ENCODE peak calls at places on chromosome 11, in nine cellular contexts. N is fibroblast of pulmonary artery, J is A549, T is cardiac muscle cell, W is mucosa of descending colon, A is neural crest cell, G is HL-60, E is BJ, R is brain microvascular endothelial cell. V is an unnamed sample.
A peak's percentile ranks its signal among the peaks of the same experiment; 100 is the strongest.

GRCh38 chr11:65308281-65308891 is 6.3 kb upstream of the CDC42EP2 start:
- DNase-seq in J (no peak), T (no peak), W (no peak), N (peak; percentile 68), E (no peak), G (no peak), R (no peak), A (no peak), V (no peak)

GRCh38 chr11:78351193-78351592 is 66.4 kb downstream of the GAB2 start:
- DNase-seq in A (no peak), T (no peak), J (no peak), W (no peak), G (peak; percentile 56), N (no peak), E (no peak), R (no peak), V (no peak)

GRCh38 chr11:61281581-61282250 is 13.4 kb downstream of the VWCE start:
- DNase-seq in G (no peak), W (peak; percentile 90), A (peak; percentile 56), J (peak; percentile 65), T (peak; percentile 79), E (no peak), R (no peak), N (peak; percentile 40), V (no peak)

GRCh38 chr11:1935156-1936071 is 11.7 kb upstream of the MRPL23 start:
- DNase-seq in R (no peak), E (no peak), A (no peak), N (no peak), G (no peak), J (no peak), T (no peak), W (peak; percentile 8), V (peak; percentile 12)

GRCh38 chr11:108486331-108486730 is 11.9 kb downstream of the POGLUT3 start:
- DNase-seq in J (no peak), R (no peak), T (no peak), W (no peak), E (no peak), G (no peak), A (no peak), N (no peak), V (no peak)

GRCh38 chr11:43515090-43515489 is 156.4 kb downstream of the TTC17 start:
- DNase-seq in R (no peak), N (no peak), J (no peak), T (peak; percentile 46), A (peak; percentile 25), G (no peak), E (no peak), W (no peak), V (no peak)

GRCh38 chr11:94653561-94653960 is 86.4 kb downstream of the PIWIL4 start:
- DNase-seq in N (no peak), G (no peak), W (no peak), J (no peak), T (no peak), E (no peak), A (no peak), R (no peak), V (no peak)

GRCh38 chr11:84144531-84144930 is 858.4 kb upstream of the CCDC90B start:
- DNase-seq in W (no peak), N (no peak), E (no peak), T (no peak), A (no peak), R (no peak), G (no peak), J (no peak), V (no peak)

GRCh38 chr11:91081440-91082088 is 858.7 kb upstream of the CHORDC1 start:
- DNase-seq in T (peak; percentile 24), J (peak; percentile 3), R (peak; percentile 51), W (no peak), N (peak; percentile 52), E (no peak), G (no peak), A (no peak), V (no peak)

GRCh38 chr11:59957094-59957493 is 6.7 kb upstream of the OOSP4A start:
- DNase-seq in W (no peak), N (peak; percentile 1), G (no peak), R (peak; percentile 11), E (no peak), J (no peak), T (no peak), A (no peak), V (no peak)

GRCh38 chr11:45025716-45026492 is 75.2 kb upstream of the TP53I11 start:
- DNase-seq in N (peak; percentile 88), T (no peak), J (no peak), E (no peak), A (no peak), W (no peak), G (peak; percentile 23), R (no peak), V (no peak)

GRCh38 chr11:30860970-30861369 is 274.8 kb upstream of the MPPED2 start:
- DNase-seq in G (no peak), T (no peak), J (no peak), N (no peak), R (no peak), W (no peak), E (no peak), A (peak; percentile 8), V (no peak)

GRCh38 chr11:65641233-65642013 is 3.5 kb downstream of the SIPA1 start:
- DNase-seq in W (no peak), T (no peak), A (no peak), N (no peak), G (no peak), E (no peak), R (no peak), J (no peak), V (no peak)

GRCh38 chr11:46242462-46242960 is 35.0 kb upstream of the CREB3L1 start:
- DNase-seq in N (no peak), J (no peak), R (no peak), G (no peak), T (no peak), E (no peak), W (no peak), A (no peak), V (no peak)

GRCh38 chr11:126007263-126007662 is 55.4 kb downstream of the CDON start:
- DNase-seq in R (peak; percentile 41), N (peak; percentile 10), T (no peak), J (peak; percentile 21), E (peak; percentile 46), G (no peak), A (no peak), W (no peak), V (no peak)

GRCh38 chr11:110909331-110909730 is 197.1 kb upstream of the ARHGAP20 start:
- DNase-seq in J (no peak), E (no peak), W (no peak), T (no peak), G (no peak), N (no peak), R (no peak), A (no peak), V (no peak)

GRCh38 chr11:63939351-63939920 is 634 bp downstream of the NAA40 start:
- DNase-seq in J (no peak), W (no peak), T (peak; percentile 39), R (no peak), G (peak; percentile 21), A (no peak), E (no peak), N (peak; percentile 37), V (no peak)

GRCh38 chr11:83161610-83162199 is 4.8 kb downstream of the PCF11 start:
- DNase-seq in G (no peak), T (no peak), E (no peak), W (no peak), N (no peak), J (no peak), R (no peak), A (no peak), V (no peak)

DNA sequence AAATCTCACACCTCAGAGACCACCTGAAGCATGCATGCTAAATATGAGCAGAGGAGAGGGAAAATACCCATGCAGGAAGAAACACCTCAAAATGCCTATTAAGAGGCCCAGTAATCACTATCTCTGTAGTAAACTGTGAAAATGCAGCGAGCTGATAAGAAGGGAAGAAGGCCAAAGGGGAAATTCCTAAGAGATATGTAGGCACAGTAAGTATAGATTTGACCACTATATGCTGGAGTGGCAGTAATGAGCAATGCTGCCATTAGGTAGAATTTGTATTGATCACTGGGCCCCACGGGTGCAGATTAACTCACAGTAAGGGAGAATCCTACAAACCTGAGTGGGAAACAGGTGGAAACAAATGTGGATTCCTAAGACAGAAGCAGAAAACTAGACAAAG is 1813.1 kb upstream of the RAG2 start:
- DNase-seq in G (no peak), N (no peak), E (no peak), R (no peak), J (no peak), W (no peak), T (no peak), A (no peak), V (no peak)
- TF ChIP-seq CTCF in G (no peak), N (peak; percentile 10), E (no peak), R (peak; percentile 17), J (no peak), W (no peak), T (no peak), A (peak; percentile 46), V (no peak)

GRCh38 chr11:130095326-130095725 is 25.6 kb downstream of the APLP2 start:
- DNase-seq in G (no peak), T (no peak), W (no peak), E (no peak), R (no peak), A (no peak), J (no peak), N (no peak), V (no peak)
- TF ChIP-seq CTCF in G (no peak), T (no peak), W (no peak), E (no peak), R (no peak), A (no peak), J (no peak), N (no peak), V (no peak)

GRCh38 chr11:134313821-134314607 is 17.8 kb upstream of the GLB1L2 start:
- DNase-seq in T (no peak), J (no peak), G (no peak), W (no peak), N (no peak), R (no peak), A (no peak), E (no peak), V (no peak)
- TF ChIP-seq CTCF in T (no peak), J (no peak), G (no peak), W (no peak), N (no peak), R (no peak), A (no peak), E (no peak), V (no peak)

GRCh38 chr11:76444384-76445121 is at the start of gene EMSY:
- DNase-seq in A (peak; percentile 83), G (peak; percentile 99), R (peak; percentile 99), E (peak; percentile 99), W (peak; percentile 95), N (peak; percentile 100), J (peak; percentile 94), T (peak; percentile 98), V (peak; percentile 82)

GRCh38 chr11:76444065-76444383 is 794 bp upstream of the EMSY start:
- DNase-seq in G (no peak), T (no peak), W (no peak), R (no peak), N (no peak), J (no peak), E (no peak), A (no peak), V (no peak)

GRCh38 chr11:76448506-76448905 is 3.7 kb downstream of the EMSY start:
- DNase-seq in N (no peak), R (no peak), E (no peak), W (no peak), J (no peak), A (no peak), G (no peak), T (no peak), V (no peak)

GRCh38 chr11:76443254-76443935 is 1.4 kb upstream of the EMSY start:
- DNase-seq in T (no peak), A (no peak), G (no peak), R (no peak), J (no peak), N (peak; percentile 14), E (no peak), W (no peak), V (no peak)

GRCh38 chr11:76445122-76446084 is 585 bp downstream of the EMSY start:
- DNase-seq in T (peak; percentile 92), N (peak; percentile 84), G (peak; percentile 78), A (peak; percentile 68), R (peak; percentile 94), E (peak; percentile 39), J (peak; percentile 87), W (peak; percentile 84), V (peak; percentile 32)
- TF ChIP-seq CTCF in T (no peak), N (no peak), G (no peak), A (peak; percentile 37), R (peak; percentile 41), E (no peak), J (no peak), W (no peak), V (no peak)

V was measured in natural killer cell.